ENCODE peak calls at places on chromosomes 2 and 18, in five cellular contexts. J is HepG2, G is H1, S is HCT116, D is K562. B is an unnamed sample.

GRCh38 chr2:218217366-218218309 is 649 bp downstream of the ARPC2 start:
- DNase-seq in S (no peak), D (no peak), J (peak; percentile 18), G (no peak), B (no peak)

GRCh38 chr2:219119422-219120043 is 41.1 kb downstream of the NHEJ1 start:
- DNase-seq in J (peak; percentile 62), S (peak; percentile 27), D (peak; percentile 56), G (no peak), B (peak; percentile 46)

GRCh38 chr18:23114171-23114881 is 21.0 kb upstream of the CABLES1 start:
- DNase-seq in J (no peak), G (no peak), D (peak; percentile 6), S (no peak), B (no peak)

GRCh38 chr2:128710242-128710641 is 391.6 kb upstream of the HS6ST1 start:
- DNase-seq in D (no peak), J (no peak), G (no peak), S (no peak), B (no peak)

GRCh38 chr18:32851936-32852335 is 79.1 kb upstream of the KLHL14 start:
- DNase-seq in J (no peak), G (no peak), S (no peak), D (no peak), B (no peak)

GRCh38 chr18:39748727-39749126 is 2183.1 kb upstream of the CELF4 start:
- DNase-seq in J (no peak), G (no peak), S (no peak), D (no peak), B (no peak)

GRCh38 chr18:79695856-79696850 is 16.6 kb downstream of the CTDP1 start:
- DNase-seq in G (no peak), D (no peak), J (no peak), S (no peak), B (no peak)

GRCh38 chr18:6616981-6617380 is 112.5 kb upstream of the ARHGAP28 start:
- DNase-seq in J (no peak), S (no peak), D (no peak), G (no peak), B (no peak)

GRCh38 chr2:163768881-163769681 is 33.3 kb upstream of the FIGN start:
- DNase-seq in D (no peak), J (no peak), S (no peak), G (no peak), B (no peak)

GRCh38 chr2:101546376-101547058 is 71.6 kb upstream of the RFX8 start:
- DNase-seq in G (no peak), S (peak; percentile 7), J (no peak), D (no peak), B (no peak)

GRCh38 chr2:21599417-21599816 is 475.6 kb downstream of the TDRD15 start:
- DNase-seq in D (no peak), S (no peak), J (no peak), G (no peak), B (no peak)

GRCh38 chr2:169397697-169398096 is 35.4 kb upstream of the LRP2 start:
- DNase-seq in D (no peak), G (no peak), S (peak; percentile 3), J (no peak), B (no peak)

GRCh38 chr2:1731512-1731962 is 12.8 kb downstream of the PXDN start:
- DNase-seq in S (no peak), J (no peak), G (no peak), D (no peak), B (no peak)

GRCh38 chr2:67137699-67138098 is 259.4 kb upstream of the ETAA1 start:
- DNase-seq in D (no peak), G (no peak), S (no peak), J (no peak), B (no peak)

GRCh38 chr2:162125138-162125537 is 26.9 kb downstream of the GCG start:
- DNase-seq in D (no peak), G (no peak), J (no peak), S (no peak), B (no peak)

GRCh38 chr2:212535963-212536362 is 2.6 kb downstream of the ERBB4 start:
- DNase-seq in D (no peak), S (no peak), J (no peak), G (no peak), B (no peak)

GRCh38 chr2:12321017-12321641 is 395.6 kb upstream of the TRIB2 start:
- DNase-seq in J (no peak), S (no peak), D (peak; percentile 17), G (no peak), B (no peak)

GRCh38 chr2:172736419-172737174 is 952 bp downstream of the RAPGEF4 start:
- DNase-seq in G (no peak), S (no peak), J (no peak), D (no peak), B (no peak)

GRCh38 chr2:127658641-127659407 is 12.9 kb downstream of the GPR17 start:
- DNase-seq in S (no peak), J (no peak), D (no peak), G (no peak), B (no peak)

GRCh38 chr2:60553496-60553991 is at the start of gene BCL11A:
- DNase-seq in J (peak; percentile 35), S (peak; percentile 57), G (peak; percentile 71), D (no peak), B (peak; percentile 92)

GRCh38 chr2:28695245-28695647 is 56.4 kb upstream of the PPP1CB start:
- DNase-seq in G (no peak), D (no peak), S (no peak), J (no peak), B (no peak)

GRCh38 chr18:75455249-75456183 is 28.0 kb upstream of the SMIM21 start:
- DNase-seq in D (no peak), S (no peak), G (peak; percentile 13), J (no peak), B (no peak)

GRCh38 chr2:122172812-122173211 is 417.4 kb downstream of the TSN start:
- DNase-seq in J (no peak), G (no peak), S (no peak), D (no peak), B (no peak)

GRCh38 chr2:189302274-189302948 is 122.8 kb upstream of the COL5A2 start:
- DNase-seq in J (peak; percentile 5), D (no peak), G (no peak), S (no peak), B (no peak)

GRCh38 chr2:155690785-155691184 is 641.7 kb downstream of the NR4A2 start:
- DNase-seq in J (no peak), S (no peak), G (no peak), D (no peak), B (no peak)

GRCh38 chr18:35580748-35581534 is 599 bp upstream of the GALNT1 start:
- DNase-seq in D (peak; percentile 76), G (peak; percentile 7), J (peak; percentile 23), S (no peak), B (peak; percentile 27)

GRCh38 chr2:88627055-88627855 is at the start of gene EIF2AK3:
- DNase-seq in S (peak; percentile 100), G (peak; percentile 99), J (peak; percentile 100), D (peak; percentile 97), B (peak; percentile 99)

GRCh38 chr18:47247833-47248609 is 3.4 kb downstream of the SKOR2 start:
- DNase-seq in G (no peak), D (no peak), J (no peak), S (no peak), B (no peak)

GRCh38 chr2:33342705-33343104 is 133.7 kb upstream of the RASGRP3 start:
- DNase-seq in J (no peak), S (no peak), D (no peak), G (no peak), B (no peak)

GRCh38 chr2:24253303-24253919 is 78.6 kb downstream of the FAM228A start:
- DNase-seq in J (no peak), S (no peak), G (no peak), D (peak; percentile 58), B (no peak)

GRCh38 chr2:232525796-232526195 is at the start of gene CHRND:
- DNase-seq in S (no peak), G (no peak), J (peak; percentile 23), D (no peak), B (no peak)

GRCh38 chr2:98170076-98170475 is 83.1 kb downstream of the VWA3B start:
- DNase-seq in S (no peak), G (no peak), D (no peak), J (no peak), B (no peak)

GRCh38 chr2:64768426-64769033 is 114.8 kb upstream of the SERTAD2 start:
- DNase-seq in S (no peak), J (no peak), G (no peak), D (no peak), B (no peak)

GRCh38 chr18:34760444-34760843 is 50.3 kb downstream of the DTNA start:
- DNase-seq in J (no peak), S (no peak), D (no peak), G (no peak), B (no peak)

GRCh38 chr2:226888971-226889370 is 53.1 kb downstream of the RHBDD1 start:
- DNase-seq in J (no peak), G (no peak), D (no peak), S (no peak), B (no peak)

GRCh38 chr2:177622516-177622915 is 229.9 kb downstream of the AGPS start:
- DNase-seq in S (peak; percentile 13), D (no peak), J (peak; percentile 30), G (no peak), B (peak; percentile 43)

GRCh38 chr2:56531668-56532420 is 348.1 kb downstream of the CCDC85A start:
- DNase-seq in S (no peak), G (no peak), J (no peak), D (no peak), B (no peak)

GRCh38 chr2:99572380-99572779 is 82.6 kb upstream of the REV1 start:
- DNase-seq in G (no peak), J (no peak), S (no peak), D (no peak), B (no peak)
- TF ChIP-seq YY1 in G (no peak), J (no peak), S (no peak), D (no peak), B (no peak)

GRCh38 chr18:7821784-7822183 is 254.7 kb downstream of the PTPRM start:
- DNase-seq in J (no peak), G (no peak), D (no peak), S (no peak), B (no peak)
- TF ChIP-seq YY1 in J (no peak), G (no peak), D (no peak), S (no peak), B (no peak)

GRCh38 chr2:234029150-234029733 is 21.3 kb upstream of the SPP2 start:
- DNase-seq in J (no peak), G (no peak), S (no peak), D (no peak), B (no peak)
- TF ChIP-seq YY1 in J (no peak), G (no peak), S (no peak), D (no peak), B (no peak)

DNA sequence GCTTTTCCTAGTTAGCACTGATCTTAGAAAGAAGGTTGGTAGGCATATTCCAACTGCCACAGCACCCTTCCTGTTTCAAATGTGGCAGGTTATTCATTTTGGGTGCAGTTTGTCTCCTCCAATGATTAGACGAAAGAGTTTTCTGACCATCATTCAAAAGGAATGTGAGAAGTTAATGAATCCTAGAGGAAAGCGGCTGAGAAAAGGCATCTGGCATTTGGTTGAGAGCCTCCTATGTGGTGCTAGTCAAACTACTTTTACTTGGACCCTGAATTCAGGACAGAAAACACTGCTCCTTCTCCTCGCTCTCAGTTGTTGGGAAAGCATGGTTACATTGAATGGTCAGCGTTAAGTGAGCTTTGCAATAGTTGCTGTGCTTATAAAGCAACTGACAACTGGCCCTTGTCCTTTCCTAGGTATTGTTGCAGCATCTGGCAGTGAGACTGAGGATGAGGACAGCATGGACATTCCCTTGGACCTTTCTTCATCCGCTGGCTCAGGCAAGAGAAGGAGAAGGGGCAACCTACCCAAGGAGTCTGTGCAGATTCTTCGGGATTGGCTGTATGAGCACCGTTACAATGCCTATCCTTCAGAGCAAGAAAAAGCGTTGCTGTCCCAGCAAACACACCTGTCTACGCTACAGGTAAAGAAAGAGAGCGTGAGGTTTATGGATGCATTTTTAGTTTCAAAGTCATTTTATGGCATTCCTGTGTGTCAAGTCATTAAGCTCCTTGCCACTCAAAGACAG is 6.1 kb downstream of the TGIF1 start:
- DNase-seq in D (no peak), J (peak; percentile 73), S (no peak), G (no peak), B (no peak)
- TF ChIP-seq YY1 in D (no peak), J (no peak), S (no peak), G (no peak), B (no peak)